ENCODE peak calls at places on chromosomes 4 and X, in ten cellular contexts. C is pancreas, E is mammary epithelial cell, L is upper lobe of right lung, G is MM.1S, F is stomach, W is tibial artery, H is psoas muscle, Q is DND-41, U is cardiac muscle cell. M is an unnamed sample. For H3K27me3, H3K4me1 and H3K9me3, the result is how much of the 10 kb centered on the place peaks cover.

GRCh38 chr4:150007512-150007911 is 70.7 kb upstream of the DCLK2 start:
- DNase-seq in C (no peak), E (peak), L (no peak), G (no peak), F (no peak), W (no peak), H (no peak), Q (no peak), U (no peak), M (no peak)

GRCh38 chrX:124719060-124719459 is 372.7 kb downstream of the SH2D1A start:
- DNase-seq in C (no peak), E (no peak), L (no peak), G (no peak), F (no peak), W (no peak), H (no peak), Q (no peak), U (no peak), M (no peak)

GRCh38 chr4:13476915-13477314 is 7.2 kb downstream of the RAB28 start:
- DNase-seq in C (no peak), E (peak), L (no peak), G (peak), F (no peak), W (no peak), H (no peak), Q (no peak), U (peak), M (no peak)

GRCh38 chr4:2284934-2285664 is 23.2 kb upstream of the MXD4 start:
- DNase-seq in C (no peak), E (peak), L (peak), G (no peak), F (no peak), W (peak), H (no peak), Q (peak), U (peak), M (no peak)

GRCh38 chr4:147550626-147551250 is 66.5 kb upstream of the TMEM184C start:
- DNase-seq in C (no peak), E (peak), L (no peak), G (no peak), F (no peak), W (peak), H (no peak), Q (no peak), U (peak), M (no peak)

GRCh38 chrX:46301903-46302302 is 243.3 kb downstream of the ZNF674 start:
- DNase-seq in C (no peak), E (no peak), L (no peak), G (no peak), F (no peak), W (no peak), H (no peak), Q (no peak), U (no peak), M (no peak)

GRCh38 chr4:25949166-25949748 is 35.2 kb downstream of the SMIM20 start:
- DNase-seq in C (peak), E (no peak), L (no peak), G (no peak), F (no peak), W (no peak), H (no peak), Q (no peak), U (no peak), M (no peak)

GRCh38 chr4:73683033-73683432 is 57.3 kb upstream of the CXCL8 start:
- DNase-seq in C (no peak), E (peak), L (no peak), G (no peak), F (no peak), W (no peak), H (no peak), Q (no peak), U (no peak), M (no peak)

GRCh38 chr4:173397604-173398003 is 1.3 kb downstream of the SCRG1 start:
- DNase-seq in C (no peak), E (no peak), L (no peak), G (no peak), F (no peak), W (no peak), H (no peak), Q (no peak), U (no peak), M (no peak)

GRCh38 chr4:185566972-185567749 is 31.9 kb upstream of the PDLIM3 start:
- DNase-seq in C (peak), E (no peak), L (no peak), G (no peak), F (no peak), W (peak), H (peak), Q (no peak), U (peak), M (no peak)

GRCh38 chr4:114538012-114538617 is 60.5 kb upstream of the UGT8 start:
- DNase-seq in C (no peak), E (no peak), L (no peak), G (no peak), F (no peak), W (no peak), H (no peak), Q (no peak), U (no peak), M (no peak)

GRCh38 chr4:110550260-110550659 is 72.6 kb downstream of the PITX2 start:
- DNase-seq in C (no peak), E (peak), L (no peak), G (no peak), F (no peak), W (no peak), H (no peak), Q (no peak), U (peak), M (no peak)

GRCh38 chr4:133130171-133130570 is 18.9 kb upstream of the PCDH10 start:
- DNase-seq in C (no peak), E (no peak), L (no peak), G (no peak), F (no peak), W (no peak), H (no peak), Q (no peak), U (peak), M (no peak)

GRCh38 chr4:168218663-168219062 is 99.9 kb downstream of the DDX60 start:
- DNase-seq in C (no peak), E (peak), L (no peak), G (no peak), F (no peak), W (no peak), H (no peak), Q (no peak), U (peak), M (no peak)

GRCh38 chrX:119475389-119476101 is 7.3 kb downstream of the SLC25A5 start:
- DNase-seq in C (no peak), E (no peak), L (no peak), G (no peak), F (no peak), W (no peak), H (no peak), Q (no peak), U (no peak), M (no peak)

GRCh38 chrX:132165651-132166050 is 37.8 kb upstream of the FRMD7 start:
- DNase-seq in C (no peak), E (peak), L (no peak), G (no peak), F (no peak), W (no peak), H (no peak), Q (no peak), U (no peak), M (no peak)

GRCh38 chr4:86816463-86817107 is 32.6 kb downstream of the SLC10A6 start:
- DNase-seq in C (no peak), E (no peak), L (no peak), G (no peak), F (no peak), W (peak), H (peak), Q (no peak), U (peak), M (no peak)

GRCh38 chr4:123043793-123044425 is 121.5 kb upstream of the NUDT6 start:
- DNase-seq in C (no peak), E (no peak), L (no peak), G (peak), F (no peak), W (no peak), H (no peak), Q (no peak), U (no peak), M (no peak)

GRCh38 chr4:176123710-176124407 is 58.2 kb downstream of the WDR17 start:
- DNase-seq in C (peak), E (peak), L (no peak), G (peak), F (peak), W (no peak), H (no peak), Q (no peak), U (peak), M (no peak)

GRCh38 chrX:75781618-75782017 is 3.4 kb downstream of the MAGEE2 start:
- DNase-seq in C (no peak), E (no peak), L (no peak), G (no peak), F (no peak), W (no peak), H (no peak), Q (no peak), U (no peak), M (no peak)

GRCh38 chr4:86451560-86452322 is 91.9 kb upstream of the MAPK10 start:
- DNase-seq in C (no peak), E (peak), L (no peak), G (no peak), F (no peak), W (no peak), H (no peak), Q (no peak), U (peak), M (no peak)

GRCh38 chrX:118585296-118585695 is 89.7 kb downstream of the DOCK11 start:
- DNase-seq in C (no peak), E (no peak), L (no peak), G (no peak), F (no peak), W (no peak), H (no peak), Q (no peak), U (no peak), M (no peak)

GRCh38 chr4:53671757-53672156 is 80.5 kb upstream of the LNX1 start:
- DNase-seq in C (peak), E (no peak), L (no peak), G (no peak), F (peak), W (no peak), H (no peak), Q (no peak), U (no peak), M (no peak)

GRCh38 chrX:11423362-11423818 is 130.2 kb downstream of the AMELX start:
- DNase-seq in C (no peak), E (peak), L (no peak), G (peak), F (peak), W (no peak), H (no peak), Q (no peak), U (peak), M (no peak)

GRCh38 chr4:52368895-52369294 is 290.2 kb downstream of the USP46 start:
- DNase-seq in C (no peak), E (no peak), L (no peak), G (no peak), F (no peak), W (no peak), H (no peak), Q (no peak), U (no peak), M (no peak)

GRCh38 chr4:156968479-156968984 is 3.1 kb downstream of the PDGFC start:
- DNase-seq in C (peak), E (peak), L (no peak), G (peak), F (peak), W (peak), H (peak), Q (peak), U (peak), M (no peak)

GRCh38 chr4:127188847-127189246 is 443.9 kb upstream of the INTU start:
- DNase-seq in C (no peak), E (no peak), L (no peak), G (no peak), F (no peak), W (no peak), H (no peak), Q (no peak), U (peak), M (no peak)

GRCh38 chr4:126242679-126243390 is 928.1 kb downstream of the FAT4 start:
- DNase-seq in C (no peak), E (no peak), L (no peak), G (no peak), F (no peak), W (peak), H (peak), Q (no peak), U (peak), M (no peak)

GRCh38 chr4:115201042-115201330 is 87.6 kb upstream of the NDST4 start:
- DNase-seq in C (no peak), E (no peak), L (no peak), G (no peak), F (no peak), W (no peak), H (no peak), Q (no peak), U (no peak), M (no peak)

GRCh38 chrX:68758671-68759070 is 70.2 kb upstream of the EFNB1 start:
- DNase-seq in C (no peak), E (no peak), L (no peak), G (no peak), F (no peak), W (no peak), H (no peak), Q (no peak), U (no peak), M (no peak)
- H3K27me3 ChIP-seq in C (under half), E (under half), L (under half), G (under half), F (under half), W (under half), H (under half), Q (under half), U (under half), M (under half)

DNA sequence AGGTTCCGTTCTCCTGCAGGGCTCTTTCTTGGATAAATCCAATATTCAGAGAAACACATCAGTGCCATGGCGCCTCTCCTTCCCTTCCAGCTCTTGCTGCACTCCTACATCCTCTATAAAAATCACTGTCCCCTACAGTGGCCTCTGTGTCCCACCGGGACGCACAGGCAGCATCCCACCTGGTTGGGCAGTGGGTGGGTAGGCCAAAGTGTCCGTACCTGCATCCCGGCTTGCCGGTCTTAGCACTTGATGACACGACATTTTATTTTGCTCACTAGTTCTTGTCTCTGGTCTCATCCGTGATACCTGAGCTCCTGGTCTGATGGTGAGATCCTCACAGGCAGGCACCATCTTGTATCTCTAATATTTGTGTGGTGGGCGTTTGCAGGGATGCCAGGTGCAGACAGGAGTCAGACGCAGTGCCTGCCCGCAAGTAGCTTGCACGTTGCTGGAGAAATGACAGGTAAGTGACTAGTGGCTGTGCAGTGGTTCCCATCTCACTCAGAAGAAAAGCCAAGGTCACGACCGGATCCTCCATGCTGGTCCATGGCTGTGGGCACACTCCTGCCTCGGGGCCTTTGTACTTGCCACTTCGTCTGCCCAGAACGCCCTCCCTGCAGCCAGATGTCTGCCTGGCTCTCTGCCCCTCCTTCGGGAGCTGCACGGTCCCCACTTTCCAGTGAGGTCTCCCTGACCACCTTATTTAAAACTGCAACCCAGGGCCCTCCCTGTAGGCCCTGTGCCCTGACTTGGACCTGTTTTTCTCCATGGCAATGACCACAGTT is 109.7 kb downstream of the SORCS2 start:
- DNase-seq in C (no peak), E (no peak), L (no peak), G (no peak), F (no peak), W (no peak), H (no peak), Q (no peak), U (no peak), M (no peak)
- H3K4me1 ChIP-seq in C (under half), E (under half), L (under half), G (under half), F (under half), W (under half), H (under half), Q (under half), U (under half), M (under half)

DNA sequence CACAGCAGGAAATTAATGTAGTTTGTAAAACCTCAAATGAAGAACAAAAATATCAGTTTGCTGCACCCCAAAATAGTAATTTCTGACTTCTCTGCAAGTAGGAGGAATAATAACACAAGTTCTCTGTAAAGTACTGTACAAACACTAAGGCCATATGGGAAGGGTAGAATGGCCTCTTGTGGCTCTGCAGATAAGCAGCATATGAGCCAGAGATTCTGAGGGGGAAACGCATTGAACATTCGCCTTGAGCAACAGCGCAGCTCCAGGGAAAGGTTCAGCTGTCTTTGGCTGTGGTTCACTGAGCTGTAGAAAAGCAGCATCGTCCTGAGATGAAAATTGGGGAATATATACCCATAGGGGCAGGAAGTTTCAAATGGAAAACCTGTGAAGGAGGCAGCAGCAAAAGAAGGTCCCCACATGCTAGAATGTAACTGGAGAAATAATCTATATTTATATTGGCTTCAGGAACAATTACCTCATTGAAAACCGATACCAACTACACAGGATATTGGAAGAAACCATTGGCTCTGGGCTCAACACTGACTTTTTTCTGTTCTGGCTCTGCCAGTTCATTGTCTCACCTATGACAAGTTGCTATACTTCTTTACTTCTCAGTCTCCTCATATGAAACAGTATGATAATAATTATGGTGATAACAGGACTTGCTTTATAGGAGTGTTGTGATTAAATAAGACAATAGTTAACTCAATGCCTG is 357.6 kb upstream of the CPEB2 start:
- DNase-seq in C (peak), E (no peak), L (no peak), G (no peak), F (no peak), W (no peak), H (no peak), Q (no peak), U (no peak), M (no peak)
- H3K9me3 ChIP-seq in C (under half), E (under half), L (under half), G (under half), F (under half), W (under half), H (under half), Q (under half), U (under half), M (under half)

GRCh38 chrX:108699368-108699767 is 37.0 kb downstream of the IRS4 start:
- DNase-seq in C (no peak), E (peak), L (no peak), G (peak), F (no peak), W (no peak), H (no peak), Q (no peak), U (peak), M (no peak)
- H3K27me3 ChIP-seq in C (under half), E (under half), L (under half), G (under half), F (under half), W (under half), H (under half), Q (under half), U (under half), M (under half)

GRCh38 chr4:80079255-80079923 is 6.4 kb upstream of the ANTXR2 start:
- DNase-seq in C (no peak), E (no peak), L (no peak), G (no peak), F (no peak), W (no peak), H (no peak), Q (peak), U (no peak), M (no peak)
- H3K4me1 ChIP-seq in C (under half), E (under half), L (under half), G (under half), F (under half), W (under half), H (under half), Q (under half), U (under half), M (under half)